ENCODE peak calls at places on chromosomes 3 and 15, in four cellular contexts. H is K562, F is H1, C is HepG2. X is an unnamed sample.

GRCh38 chr3:106428565-106428994 is 559.8 kb upstream of the CBLB start:
- DNase-seq in H (no peak), F (no peak), C (no peak), X (no peak)

GRCh38 chr15:100334905-100335304 is 6.9 kb downstream of the ADAMTS17 start:
- DNase-seq in H (no peak), F (no peak), C (no peak), X (no peak)

GRCh38 chr3:129653019-129653418 is 46.5 kb upstream of the PLXND1 start:
- DNase-seq in H (no peak), F (no peak), C (no peak), X (no peak)

GRCh38 chr15:31222769-31223345 is 103.8 kb upstream of the KLF13 start:
- DNase-seq in H (no peak), F (no peak), C (no peak), X (no peak)

GRCh38 chr3:184907941-184908649 is 96.1 kb downstream of the VPS8 start:
- DNase-seq in H (no peak), F (peak; percentile 57), C (no peak), X (no peak)

GRCh38 chr3:8542190-8542980 is 40.8 kb downstream of the LMCD1 start:
- DNase-seq in H (no peak), F (no peak), C (no peak), X (no peak)

GRCh38 chr15:27993544-27993943 is 105.6 kb downstream of the OCA2 start:
- DNase-seq in H (no peak), F (no peak), C (no peak), X (no peak)

GRCh38 chr3:16884748-16885587 is at the start of gene PLCL2:
- DNase-seq in H (peak; percentile 56), F (peak; percentile 65), C (no peak), X (no peak)

GRCh38 chr3:184711366-184712247 is at the start of gene MAGEF1:
- DNase-seq in H (peak; percentile 81), F (peak; percentile 89), C (peak; percentile 79), X (peak; percentile 24)

GRCh38 chr3:196569003-196569516 is 600 bp downstream of the FBXO45 start:
- DNase-seq in H (no peak), F (peak; percentile 65), C (peak; percentile 14), X (no peak)

GRCh38 chr3:4166540-4166939 is 136.6 kb upstream of the SETMAR start:
- DNase-seq in H (no peak), F (no peak), C (no peak), X (no peak)

GRCh38 chr3:197487911-197488391 is 67.8 kb downstream of the BDH1 start:
- DNase-seq in H (no peak), F (no peak), C (peak; percentile 72), X (no peak)

GRCh38 chr3:115292131-115292530 is 145.0 kb upstream of the ZBTB20 start:
- DNase-seq in H (no peak), F (no peak), C (no peak), X (no peak)

GRCh38 chr3:90184861-90185260 is 1077.4 kb downstream of the EPHA3 start:
- DNase-seq in H (no peak), F (no peak), C (no peak), X (no peak)

GRCh38 chr15:47331796-47332480 is 385.4 kb upstream of the SEMA6D start:
- DNase-seq in H (no peak), F (no peak), C (no peak), X (no peak)

GRCh38 chr3:197424674-197425484 is 126.5 kb upstream of the DLG1 start:
- DNase-seq in H (no peak), F (no peak), C (no peak), X (no peak)

GRCh38 chr15:76575177-76576078 is 238.9 kb downstream of the ISL2 start:
- DNase-seq in H (no peak), F (no peak), C (no peak), X (peak; percentile 79)

GRCh38 chr15:65323071-65323511 is 18.6 kb downstream of the RNU5B-1 start:
- DNase-seq in H (no peak), F (no peak), C (no peak), X (no peak)

GRCh38 chr3:65963787-65964707 is 74.7 kb downstream of the MAGI1 start:
- DNase-seq in H (no peak), F (no peak), C (peak; percentile 47), X (peak; percentile 40)

GRCh38 chr15:66751579-66751978 is 49.5 kb downstream of the SMAD6 start:
- DNase-seq in H (no peak), F (no peak), C (peak; percentile 60), X (no peak)

GRCh38 chr3:69866988-69867720 is 127.9 kb downstream of the MITF start:
- DNase-seq in H (no peak), F (no peak), C (no peak), X (no peak)

GRCh38 chr15:78751602-78751979 is 59.7 kb downstream of the ADAMTS7 start:
- DNase-seq in H (no peak), F (no peak), C (no peak), X (no peak)

GRCh38 chr15:49742381-49742780 is 121.5 kb downstream of the DTWD1 start:
- DNase-seq in H (no peak), F (no peak), C (no peak), X (no peak)

GRCh38 chr15:31554261-31554660 is 227.6 kb downstream of the KLF13 start:
- DNase-seq in H (no peak), F (no peak), C (no peak), X (no peak)

GRCh38 chr3:155078959-155079794 is 942 bp upstream of the MME start:
- DNase-seq in H (peak; percentile 28), F (peak; percentile 51), C (no peak), X (no peak)

GRCh38 chr15:39692464-39693327 is 89.9 kb downstream of the FSIP1 start:
- DNase-seq in H (no peak), F (no peak), C (no peak), X (no peak)

GRCh38 chr3:13119471-13120220 is 46.4 kb upstream of the IQSEC1 start:
- DNase-seq in H (no peak), F (no peak), C (no peak), X (no peak)

GRCh38 chr3:49222002-49222401 is 50.6 kb downstream of the KLHDC8B start:
- DNase-seq in H (no peak), F (no peak), C (no peak), X (no peak)

GRCh38 chr15:63545520-63545919 is 41.1 kb downstream of the USP3 start:
- DNase-seq in H (no peak), F (no peak), C (no peak), X (no peak)

GRCh38 chr3:111252795-111253194 is 181.2 kb downstream of the NECTIN3 start:
- DNase-seq in H (no peak), F (no peak), C (no peak), X (no peak)

GRCh38 chr15:75065851-75066509 is 42.6 kb downstream of the PPCDC start:
- DNase-seq in H (peak; percentile 79), F (no peak), C (peak; percentile 44), X (no peak)

GRCh38 chr3:5741017-5741416 is 553.5 kb downstream of the EDEM1 start:
- DNase-seq in H (no peak), F (no peak), C (no peak), X (no peak)

GRCh38 chr3:196974661-196975060 is 6.0 kb upstream of the PIGZ start:
- DNase-seq in H (no peak), F (no peak), C (no peak), X (no peak)

GRCh38 chr15:90000175-90000923 is 775 bp upstream of the ZNF710 start:
- DNase-seq in H (peak; percentile 33), F (peak; percentile 73), C (no peak), X (no peak)

GRCh38 chr3:59127071-59127470 is 77.2 kb upstream of the CFAP20DC start:
- DNase-seq in H (no peak), F (no peak), C (no peak), X (no peak)

DNA sequence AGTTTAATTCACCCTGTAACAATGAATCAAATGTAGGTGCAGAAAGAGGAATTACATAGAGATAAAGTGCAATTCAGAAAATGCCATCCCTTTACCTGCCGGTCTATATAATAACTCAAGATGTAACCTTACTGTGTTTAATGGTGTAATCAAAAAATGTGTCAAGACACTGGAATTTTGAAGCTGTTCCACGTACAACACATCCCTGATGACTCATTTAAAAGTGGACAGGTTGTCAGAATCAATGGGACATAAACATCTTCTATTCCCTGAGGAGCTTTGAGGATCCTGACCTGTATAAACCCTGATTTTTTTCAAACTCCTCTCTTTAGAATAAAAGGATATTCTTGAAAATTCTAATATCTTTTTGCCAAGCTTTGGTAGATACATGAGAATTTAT is 138.6 kb downstream of the TAFA4 start:
- DNase-seq in H (no peak), F (no peak), C (no peak), X (no peak)
- TF ChIP-seq EP300 in H (no peak), F (no peak), C (no peak), X (no peak)

GRCh38 chr3:42194943-42195510 is 71.0 kb downstream of the CCK start:
- DNase-seq in H (no peak), F (no peak), C (no peak), X (peak; percentile 56)
- TF ChIP-seq BRCA1 in H (no peak), F (no peak), C (no peak), X (no peak)

DNA sequence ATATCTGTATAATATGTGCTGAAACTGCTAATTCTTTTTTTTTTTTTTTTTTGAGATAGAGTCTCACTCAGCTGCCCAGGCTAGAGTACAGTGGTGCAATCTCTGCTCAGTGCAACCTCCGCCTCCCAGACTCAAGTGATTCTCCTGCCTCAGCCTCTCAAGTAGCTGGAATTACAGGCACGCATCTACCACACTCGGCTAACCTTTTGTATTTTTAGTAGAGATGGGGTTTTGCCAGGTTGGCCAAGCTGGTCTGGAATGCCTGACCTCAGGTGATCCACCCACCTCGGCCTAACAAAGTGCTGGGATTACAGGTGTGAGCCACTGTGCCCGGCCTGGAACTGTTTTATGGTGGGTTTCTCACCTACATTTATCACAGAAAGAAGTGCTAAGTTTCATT is 307.8 kb upstream of the STT3B start:
- DNase-seq in H (no peak), F (no peak), C (no peak), X (no peak)
- TF ChIP-seq EP300 in H (no peak), F (no peak), C (no peak), X (no peak)

GRCh38 chr15:41233367-41233771 is 2.3 kb downstream of the CHP1 start:
- DNase-seq in H (peak; percentile 40), F (no peak), C (peak; percentile 14), X (no peak)
- TF ChIP-seq BRCA1 in H (no peak), F (no peak), C (no peak), X (no peak)

GRCh38 chr3:171967137-171967783 is 72.1 kb upstream of the FNDC3B start:
- DNase-seq in H (no peak), F (no peak), C (peak; percentile 96), X (no peak)
- TF ChIP-seq EP300 in H (peak; percentile 96), F (no peak), C (no peak), X (no peak)

DNA sequence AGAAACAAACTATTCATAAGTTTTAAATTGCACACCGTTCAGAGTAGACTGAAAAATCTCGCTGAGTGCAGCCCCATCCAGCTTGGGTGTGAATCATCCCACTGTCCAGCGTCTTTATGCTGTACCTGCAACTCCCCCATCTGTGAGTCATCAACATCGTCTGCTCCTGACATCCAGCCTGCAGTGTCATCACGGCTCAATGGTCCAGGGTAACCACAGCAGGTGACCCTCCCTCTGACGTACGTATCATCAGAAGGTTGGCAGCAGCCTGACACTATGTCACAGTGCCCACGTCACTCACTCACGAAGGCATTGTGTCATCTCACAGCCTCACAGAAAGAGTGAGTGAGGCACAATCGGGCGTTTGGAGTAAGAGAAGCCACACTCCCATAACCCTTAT is 65.2 kb downstream of the TPRA1 start:
- DNase-seq in H (peak; percentile 25), F (no peak), C (peak; percentile 27), X (no peak)
- TF ChIP-seq BRCA1 in H (no peak), F (no peak), C (no peak), X (no peak)